ENCODE peak calls at places on chromosomes 2 and 18, in nine cellular contexts. J is astrocyte of the cerebellum; I is ovary; D is naive thymus-derived CD4-positive, alpha-beta T cell; Z is IMR-90; M is HAP-1; O is right lobe of liver; C is cardiac muscle cell; W is cardiac fibroblast. E is an unnamed sample.

GRCh38 chr2:134206573-134206972 is 47.3 kb upstream of the MGAT5 start:
- DNase-seq in J (no peak), I (no peak), D (no peak), Z (peak), M (peak), O (no peak), C (no peak), W (peak), E (no peak)

GRCh38 chr2:240913810-240914644 is 7.9 kb downstream of the CROCC2 start:
- DNase-seq in J (peak), I (peak), D (peak), Z (peak), M (peak), O (no peak), C (peak), W (peak), E (peak)

GRCh38 chr2:27041708-27042107 is 8.9 kb downstream of the TMEM214 start:
- DNase-seq in J (no peak), I (no peak), D (no peak), Z (no peak), M (no peak), O (no peak), C (no peak), W (no peak), E (no peak)

GRCh38 chr2:233353101-233353768 is 1.1 kb upstream of the DGKD start:
- DNase-seq in J (no peak), I (no peak), D (no peak), Z (no peak), M (no peak), O (peak), C (no peak), W (no peak), E (no peak)

GRCh38 chr2:173077506-173078177 is 2.0 kb downstream of the MAP3K20 start:
- DNase-seq in J (peak), I (no peak), D (no peak), Z (peak), M (no peak), O (no peak), C (peak), W (peak), E (no peak)

GRCh38 chr18:12474876-12475275 is 67.1 kb downstream of the PRELID3A start:
- DNase-seq in J (no peak), I (no peak), D (no peak), Z (peak), M (no peak), O (no peak), C (no peak), W (no peak), E (no peak)

GRCh38 chr2:116513991-116514390 is 1300.5 kb upstream of the DDX18 start:
- DNase-seq in J (no peak), I (no peak), D (no peak), Z (no peak), M (no peak), O (no peak), C (no peak), W (no peak), E (no peak)

GRCh38 chr2:181239400-181239799 is 217.8 kb upstream of the ITGA4 start:
- DNase-seq in J (no peak), I (no peak), D (no peak), Z (no peak), M (peak), O (no peak), C (no peak), W (peak), E (no peak)

GRCh38 chr2:72132981-72133720 is 14.5 kb downstream of the CYP26B1 start:
- DNase-seq in J (no peak), I (no peak), D (no peak), Z (no peak), M (no peak), O (peak), C (no peak), W (no peak), E (no peak)

GRCh38 chr18:32911660-32912284 is 138.9 kb upstream of the KLHL14 start:
- DNase-seq in J (peak), I (no peak), D (no peak), Z (peak), M (no peak), O (no peak), C (no peak), W (no peak), E (no peak)

GRCh38 chr2:143706297-143706696 is 577.1 kb downstream of the ARHGAP15 start:
- DNase-seq in J (no peak), I (no peak), D (no peak), Z (peak), M (no peak), O (no peak), C (no peak), W (peak), E (no peak)

GRCh38 chr2:104933518-104933917 is 79.6 kb downstream of the POU3F3 start:
- DNase-seq in J (no peak), I (no peak), D (no peak), Z (no peak), M (no peak), O (no peak), C (no peak), W (no peak), E (no peak)

GRCh38 chr2:76174505-76174904 is 463.8 kb upstream of the GCFC2 start:
- DNase-seq in J (no peak), I (no peak), D (no peak), Z (no peak), M (no peak), O (no peak), C (no peak), W (no peak), E (no peak)

GRCh38 chr2:236166781-236167296 is 1.3 kb downstream of the GBX2 start:
- DNase-seq in J (no peak), I (no peak), D (no peak), Z (no peak), M (no peak), O (no peak), C (no peak), W (no peak), E (no peak)

DNA sequence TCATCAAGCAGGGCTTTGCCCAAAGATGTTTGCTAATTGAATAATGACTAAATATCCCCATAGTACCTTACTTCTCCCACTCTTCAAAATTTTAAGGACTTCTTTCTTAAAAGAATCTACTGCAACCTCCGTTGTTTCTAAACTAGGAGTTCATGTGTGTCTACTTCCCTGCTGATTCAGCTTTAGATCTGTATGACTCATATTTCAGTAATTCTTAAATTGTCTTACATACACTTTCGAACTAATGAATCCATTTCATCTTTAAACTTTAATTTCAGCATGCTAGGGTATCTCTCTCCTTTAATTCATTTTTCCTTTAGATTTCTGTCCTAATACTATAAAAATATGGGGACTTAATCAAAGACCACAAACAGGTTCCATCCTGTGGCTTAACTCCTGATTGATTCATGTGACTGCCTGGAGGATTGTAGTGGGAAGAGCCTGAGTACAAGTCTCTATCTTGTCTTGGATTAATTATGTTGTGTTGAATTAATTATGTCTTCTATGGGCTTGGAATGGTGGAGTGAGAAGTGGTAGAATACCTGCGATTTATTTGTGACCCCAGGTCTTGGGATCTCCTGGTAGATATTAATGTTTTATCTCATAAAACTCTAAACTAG is 24.9 kb upstream of the COL5A2 start:
- DNase-seq in J (no peak), I (no peak), D (no peak), Z (peak), M (no peak), O (no peak), C (no peak), W (peak), E (no peak)
- H3K4me3 ChIP-seq in J (no peak), I (no peak), D (no peak), Z (no peak), M (no peak), O (no peak), C (no peak), W (no peak), E (no peak)

GRCh38 chr2:159230145-159230877 is 56.2 kb downstream of the WDSUB1 start:
- DNase-seq in J (no peak), I (no peak), D (no peak), Z (no peak), M (no peak), O (no peak), C (no peak), W (no peak), E (no peak)
- H3K4me3 ChIP-seq in J (no peak), I (no peak), D (no peak), Z (no peak), M (no peak), O (no peak), C (no peak), W (no peak), E (no peak)

GRCh38 chr2:205687018-205687956 is 5.0 kb downstream of the NRP2 start:
- DNase-seq in J (no peak), I (no peak), D (no peak), Z (no peak), M (no peak), O (no peak), C (no peak), W (no peak), E (no peak)
- H3K4me3 ChIP-seq in J (peak), I (peak), D (no peak), Z (peak), M (no peak), O (no peak), C (peak), W (no peak), E (peak)

DNA sequence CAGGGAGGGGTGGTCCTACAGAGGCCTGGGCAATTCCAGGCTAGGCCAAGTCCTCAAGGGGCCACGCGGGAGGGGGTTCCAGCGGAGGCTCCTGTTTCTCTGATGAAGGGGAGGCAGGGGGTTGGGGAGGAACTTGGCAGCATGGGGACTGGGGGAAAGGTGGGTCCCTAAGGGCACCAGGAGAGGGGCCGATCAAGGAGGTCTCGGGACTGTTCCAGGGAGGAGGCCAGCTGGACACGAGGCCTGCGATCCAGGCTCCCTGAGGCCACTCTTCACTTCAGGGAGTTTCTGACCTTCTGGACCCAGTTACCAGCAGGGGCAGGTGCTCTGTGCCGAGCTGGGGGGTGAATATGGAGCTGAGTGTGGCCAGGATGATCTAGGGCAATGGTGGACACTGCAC is 71.5 kb downstream of the ASB1 start:
- DNase-seq in J (no peak), I (no peak), D (no peak), Z (no peak), M (no peak), O (no peak), C (no peak), W (no peak), E (peak)
- H3K4me3 ChIP-seq in J (no peak), I (no peak), D (no peak), Z (no peak), M (no peak), O (no peak), C (no peak), W (no peak), E (no peak)

GRCh38 chr2:102106133-102106556 is 36.4 kb upstream of the IL1R1 start:
- DNase-seq in J (no peak), I (no peak), D (no peak), Z (peak), M (no peak), O (no peak), C (no peak), W (peak), E (peak)

GRCh38 chr2:102103284-102103683 is 39.3 kb upstream of the IL1R1 start:
- DNase-seq in J (no peak), I (no peak), D (no peak), Z (no peak), M (no peak), O (no peak), C (no peak), W (no peak), E (no peak)

GRCh38 chr2:102101097-102101843 is 41.3 kb upstream of the IL1R1 start:
- DNase-seq in J (no peak), I (no peak), D (no peak), Z (no peak), M (no peak), O (no peak), C (no peak), W (no peak), E (no peak)

GRCh38 chr2:102101844-102102635 is 40.5 kb upstream of the IL1R1 start:
- DNase-seq in J (no peak), I (no peak), D (no peak), Z (no peak), M (no peak), O (peak), C (no peak), W (peak), E (no peak)

DNA sequence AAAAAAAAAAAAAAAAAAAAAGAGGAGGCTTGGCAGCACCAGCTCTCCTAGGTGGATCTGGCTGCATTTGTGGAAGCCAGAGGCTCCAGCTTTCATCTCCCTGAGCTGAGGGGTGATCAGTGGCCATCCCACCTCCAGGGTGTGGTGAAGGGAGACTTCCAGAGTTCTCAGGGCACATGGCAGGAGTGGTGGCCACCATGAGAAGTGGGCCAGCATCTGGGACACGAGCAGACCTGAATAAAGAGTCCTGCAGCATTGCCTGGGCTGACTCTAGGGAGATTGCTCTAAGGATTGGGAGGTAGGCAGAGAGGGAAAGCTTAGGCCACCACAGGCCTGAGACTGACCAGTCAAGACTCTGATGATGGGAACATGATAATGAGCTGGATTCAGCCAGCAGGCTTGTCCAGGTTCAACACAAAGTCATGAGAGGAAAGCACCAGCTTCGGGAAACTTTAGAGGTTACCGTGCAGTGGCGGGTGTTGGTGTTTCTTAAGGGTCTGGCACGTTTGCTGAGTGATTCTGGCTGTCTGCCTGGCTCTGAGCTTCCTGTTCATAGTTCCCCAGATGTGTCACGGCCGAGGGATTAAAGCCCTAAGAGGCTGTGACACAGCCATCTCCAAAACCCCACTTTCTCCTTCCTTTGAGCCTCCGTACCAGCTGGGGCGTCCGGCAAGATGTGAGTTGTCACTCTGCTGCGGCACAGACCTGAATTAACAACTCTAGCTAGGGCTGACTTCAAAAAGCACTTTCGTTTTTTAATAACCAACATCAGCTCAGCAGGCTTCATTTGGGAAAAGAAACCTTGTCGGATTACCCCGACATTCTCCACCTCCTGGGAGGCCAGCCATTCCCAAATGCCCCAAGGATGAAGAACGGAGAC is 38.3 kb upstream of the IL1R1 start:
- DNase-seq in J (peak), I (peak), D (peak), Z (peak), M (no peak), O (peak), C (no peak), W (peak), E (peak)
- H3K4me3 ChIP-seq in J (peak), I (peak), D (peak), Z (peak), M (no peak), O (peak), C (no peak), W (peak), E (no peak)

GRCh38 chr2:96145028-96145939 is at the start of gene DUSP2:
- DNase-seq in J (no peak), I (peak), D (peak), Z (peak), M (peak), O (peak), C (peak), W (peak), E (peak)
- H3K4me3 ChIP-seq in J (peak), I (peak), D (peak), Z (peak), M (peak), O (peak), C (peak), W (peak), E (peak)

E was measured in colonic mucosa.